ENCODE peak calls at places on chromosomes 5 and 9, in six cellular contexts. C is AG04450, R is fibroblast of lung, A is psoas muscle, B is heart right ventricle, I is tibial nerve. M is an unnamed sample.

GRCh38 chr9:127987103-127987614 is 6.4 kb upstream of the EEIG1 start:
- DNase-seq in C (no peak), R (peak), A (peak), B (peak), I (no peak), M (peak)

GRCh38 chr5:15796557-15796956 is 296.6 kb downstream of the FBXL7 start:
- DNase-seq in C (no peak), R (no peak), A (no peak), B (no peak), I (no peak), M (no peak)

GRCh38 chr5:31007672-31008071 is 185.8 kb upstream of the CDH6 start:
- DNase-seq in C (no peak), R (no peak), A (no peak), B (no peak), I (no peak), M (no peak)

GRCh38 chr5:166441-167372 is 24.6 kb upstream of the LRRC14B start:
- DNase-seq in C (no peak), R (no peak), A (peak), B (no peak), I (no peak), M (no peak)

GRCh38 chr5:66864240-66864884 is 268.2 kb downstream of the MAST4 start:
- DNase-seq in C (no peak), R (peak), A (no peak), B (peak), I (no peak), M (peak)

GRCh38 chr9:120925535-120926396 is 830 bp downstream of the TRAF1 start:
- DNase-seq in C (peak), R (peak), A (no peak), B (no peak), I (no peak), M (peak)

GRCh38 chr9:88535226-88535931 is 401 bp downstream of the NXNL2 start:
- DNase-seq in C (no peak), R (peak), A (no peak), B (no peak), I (no peak), M (no peak)

GRCh38 chr5:107820339-107820880 is 149.7 kb upstream of the EFNA5 start:
- DNase-seq in C (no peak), R (peak), A (no peak), B (no peak), I (no peak), M (no peak)

GRCh38 chr9:113471143-113471542 is 7.6 kb downstream of the RGS3 start:
- DNase-seq in C (no peak), R (no peak), A (no peak), B (no peak), I (no peak), M (no peak)

GRCh38 chr5:79924936-79925893 is 65.8 kb downstream of the MTX3 start:
- DNase-seq in C (no peak), R (no peak), A (no peak), B (no peak), I (no peak), M (no peak)

GRCh38 chr9:120693609-120694008 is 20.7 kb downstream of the MEGF9 start:
- DNase-seq in C (no peak), R (peak), A (no peak), B (no peak), I (no peak), M (no peak)

GRCh38 chr9:123073991-123074422 is 40.5 kb downstream of the GPR21 start:
- DNase-seq in C (peak), R (peak), A (no peak), B (no peak), I (no peak), M (no peak)

GRCh38 chr5:111635151-111635945 is 121.6 kb downstream of the NREP start:
- DNase-seq in C (no peak), R (peak), A (no peak), B (no peak), I (no peak), M (no peak)

GRCh38 chr9:99824378-99825157 is 2.9 kb downstream of the NR4A3 start:
- DNase-seq in C (no peak), R (peak), A (no peak), B (peak), I (no peak), M (peak)

GRCh38 chr5:77645158-77645994 is 6.9 kb upstream of the OTP start:
- DNase-seq in C (no peak), R (no peak), A (peak), B (no peak), I (no peak), M (no peak)

GRCh38 chr5:132176987-132177386 is 50.7 kb downstream of the P4HA2 start:
- DNase-seq in C (no peak), R (peak), A (no peak), B (no peak), I (no peak), M (no peak)

GRCh38 chr9:35996358-35996970 is 38.5 kb upstream of the OR2S2 start:
- DNase-seq in C (no peak), R (peak), A (no peak), B (peak), I (no peak), M (no peak)

GRCh38 chr5:84272776-84273516 is 111.7 kb downstream of the EDIL3 start:
- DNase-seq in C (no peak), R (peak), A (no peak), B (no peak), I (no peak), M (no peak)

GRCh38 chr9:71514344-71514975 is 253.9 kb downstream of the CEMIP2 start:
- DNase-seq in C (no peak), R (no peak), A (no peak), B (no peak), I (no peak), M (no peak)

GRCh38 chr5:78727786-78728761 is 79.5 kb upstream of the LHFPL2 start:
- DNase-seq in C (no peak), R (no peak), A (no peak), B (no peak), I (no peak), M (no peak)

GRCh38 chr5:36820900-36821299 is 55.7 kb upstream of the NIPBL start:
- DNase-seq in C (no peak), R (no peak), A (no peak), B (no peak), I (no peak), M (no peak)

GRCh38 chr9:126108240-126108639 is 218.4 kb upstream of the MVB12B start:
- DNase-seq in C (no peak), R (no peak), A (no peak), B (no peak), I (no peak), M (peak)

GRCh38 chr9:120841930-120842684 is 615 bp downstream of the PSMD5 start:
- DNase-seq in C (no peak), R (peak), A (no peak), B (no peak), I (no peak), M (peak)

GRCh38 chr5:141934099-141934844 is 10.6 kb downstream of the DELE1 start:
- DNase-seq in C (no peak), R (peak), A (peak), B (peak), I (no peak), M (no peak)

GRCh38 chr5:93415819-93416218 is 165.2 kb downstream of the NR2F1-AS1 start:
- DNase-seq in C (no peak), R (no peak), A (no peak), B (no peak), I (no peak), M (no peak)

GRCh38 chr9:89496645-89497044 is 1.3 kb downstream of the SEMA4D start:
- DNase-seq in C (no peak), R (no peak), A (no peak), B (no peak), I (peak), M (no peak)

GRCh38 chr9:13140843-13141592 is 138.5 kb downstream of the MPDZ start:
- DNase-seq in C (no peak), R (peak), A (no peak), B (no peak), I (no peak), M (no peak)

GRCh38 chr9:98378206-98379193 is 123.1 kb upstream of the TBC1D2 start:
- DNase-seq in C (no peak), R (peak), A (no peak), B (no peak), I (no peak), M (no peak)

GRCh38 chr5:153672347-153673090 is 182.0 kb downstream of the GRIA1 start:
- DNase-seq in C (no peak), R (peak), A (no peak), B (peak), I (no peak), M (no peak)

GRCh38 chr9:113299800-113300292 is 3.3 kb downstream of the RNF183 start:
- DNase-seq in C (no peak), R (no peak), A (no peak), B (peak), I (no peak), M (no peak)

GRCh38 chr5:171367424-171368370 is 20.0 kb upstream of the NPM1 start:
- DNase-seq in C (no peak), R (peak), A (no peak), B (no peak), I (no peak), M (no peak)

GRCh38 chr5:58440882-58441281 is 19.0 kb downstream of the PLK2 start:
- DNase-seq in C (no peak), R (no peak), A (no peak), B (no peak), I (no peak), M (no peak)

GRCh38 chr9:109904666-109905065 is 124.7 kb downstream of the PALM2AKAP2 start:
- DNase-seq in C (no peak), R (no peak), A (no peak), B (no peak), I (no peak), M (no peak)

GRCh38 chr5:20368581-20368980 is 380.6 kb upstream of the CDH18 start:
- DNase-seq in C (no peak), R (no peak), A (no peak), B (no peak), I (no peak), M (no peak)

GRCh38 chr5:97071101-97071500 is 71.3 kb downstream of the LIX1 start:
- DNase-seq in C (peak), R (peak), A (no peak), B (no peak), I (no peak), M (no peak)

GRCh38 chr5:151892393-151892792 is 32.3 kb downstream of the GLRA1 start:
- DNase-seq in C (no peak), R (no peak), A (peak), B (no peak), I (no peak), M (no peak)

GRCh38 chr9:35960029-35960655 is 2.2 kb upstream of the OR2S2 start:
- DNase-seq in C (peak), R (peak), A (no peak), B (no peak), I (no peak), M (no peak)

GRCh38 chr9:125908138-125908537 is 161.0 kb downstream of the PBX3 start:
- DNase-seq in C (no peak), R (peak), A (no peak), B (no peak), I (no peak), M (no peak)

GRCh38 chr9:36995927-36996471 is 38.1 kb downstream of the PAX5 start:
- DNase-seq in C (peak), R (peak), A (no peak), B (peak), I (no peak), M (peak)

DNA sequence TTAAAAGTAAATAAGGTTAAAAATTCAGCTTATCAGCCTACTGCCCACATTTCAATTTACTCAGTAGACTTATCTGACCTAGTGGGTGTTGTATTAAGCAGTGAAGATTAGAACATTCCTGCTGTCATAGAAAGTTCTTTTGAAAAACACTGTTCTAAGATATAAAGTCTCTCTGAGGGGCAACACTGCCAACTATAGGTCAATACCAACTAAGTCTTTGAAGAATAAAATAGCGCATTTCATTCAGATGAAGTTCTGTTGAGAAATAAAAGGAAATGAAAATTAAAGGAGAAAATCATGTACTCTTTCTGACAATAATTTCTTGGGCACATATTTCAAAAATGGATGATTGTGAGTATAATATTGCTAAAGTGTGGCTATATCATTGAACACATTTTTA is 86.8 kb downstream of the PTPRD start:
- DNase-seq in C (no peak), R (no peak), A (no peak), B (no peak), I (no peak), M (no peak)
- TF ChIP-seq CTCF in C (no peak), R (no peak), A (no peak), B (no peak), I (no peak), M (no peak)

DNA sequence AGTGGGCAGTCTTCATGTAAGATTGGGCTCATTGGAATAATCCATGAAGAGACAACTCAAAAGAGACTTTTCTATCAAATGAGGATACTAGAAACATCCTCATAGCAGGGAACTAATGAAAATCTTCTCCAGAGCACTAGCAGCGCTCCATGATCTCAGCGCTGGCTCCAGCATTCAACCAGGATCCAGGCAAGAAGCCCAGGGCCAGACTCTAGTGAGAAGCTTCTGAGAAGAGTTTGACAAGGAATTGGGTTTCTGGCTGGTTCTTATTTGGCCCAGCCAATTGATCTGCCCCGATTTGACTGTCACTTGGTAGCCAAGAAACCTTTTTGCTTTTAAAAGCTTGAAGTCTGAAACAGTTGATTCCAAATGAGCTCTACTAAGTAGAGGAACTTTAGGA is 60.1 kb downstream of the AOPEP start:
- DNase-seq in C (no peak), R (no peak), A (no peak), B (no peak), I (no peak), M (no peak)
- H3K27ac ChIP-seq in C (no peak), R (no peak), A (no peak), B (no peak), I (no peak), M (no peak)

DNA sequence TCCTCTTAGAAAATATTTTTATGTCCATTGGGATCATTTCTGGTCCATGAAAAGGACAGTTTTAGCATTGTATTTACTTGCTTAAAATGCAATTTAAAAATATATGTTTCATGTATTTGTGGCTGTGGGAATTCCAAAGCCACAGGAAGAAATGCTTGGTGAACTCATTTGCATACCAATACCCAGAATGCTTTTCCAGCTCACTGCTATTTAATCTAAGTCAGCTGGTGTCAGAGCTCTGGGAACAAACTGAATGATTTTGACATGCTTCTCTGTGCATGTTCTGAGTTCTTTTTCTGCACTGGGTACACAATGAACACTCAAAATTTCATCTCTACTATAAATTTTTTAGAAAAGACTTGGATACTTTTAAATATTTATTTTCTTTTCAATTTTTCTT is 482.8 kb upstream of the ARRDC3 start:
- DNase-seq in C (no peak), R (peak), A (no peak), B (no peak), I (no peak), M (no peak)
- TF ChIP-seq CTCF in C (no peak), R (no peak), A (no peak), B (no peak), I (no peak), M (no peak)

DNA sequence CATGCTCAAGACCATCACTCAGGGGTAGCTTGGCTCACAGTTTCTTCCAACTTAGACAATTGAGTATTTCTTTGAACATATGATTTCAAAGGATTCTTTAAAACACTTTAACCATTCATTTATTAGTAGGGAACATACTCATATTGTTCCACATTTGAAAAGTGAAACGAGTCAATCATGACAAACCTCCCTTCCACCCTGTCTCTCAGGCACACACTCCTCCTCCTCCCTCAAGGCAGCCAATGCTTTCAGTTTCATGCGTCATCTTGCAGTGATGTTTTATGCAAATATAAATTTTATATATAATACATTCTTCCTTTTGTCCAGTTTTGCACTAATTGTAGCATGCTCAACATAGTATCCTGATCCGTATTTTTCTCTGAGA is 126.0 kb upstream of the BOD1 start:
- DNase-seq in C (no peak), R (no peak), A (no peak), B (no peak), I (no peak), M (no peak)
- H3K27ac ChIP-seq in C (no peak), R (no peak), A (no peak), B (no peak), I (no peak), M (no peak)

GRCh38 chr5:138282918-138283742 is 8.7 kb upstream of the GFRA3 start:
- DNase-seq in C (peak), R (peak), A (no peak), B (peak), I (no peak), M (peak)
- TF ChIP-seq CTCF in C (peak), R (peak), A (peak), B (peak), I (peak), M (no peak)

GRCh38 chr5:125582358-125582757 is 835.9 kb upstream of the ZNF608 start:
- DNase-seq in C (no peak), R (no peak), A (no peak), B (peak), I (no peak), M (no peak)
- H3K27ac ChIP-seq in C (no peak), R (no peak), A (no peak), B (no peak), I (no peak), M (no peak)

GRCh38 chr5:177432143-177432904 is 5.8 kb downstream of the GRK6 start:
- DNase-seq in C (no peak), R (no peak), A (no peak), B (peak), I (no peak), M (no peak)

GRCh38 chr5:177430146-177430951 is 3.9 kb downstream of the GRK6 start:
- DNase-seq in C (no peak), R (no peak), A (no peak), B (no peak), I (no peak), M (no peak)

GRCh38 chr5:177430972-177431316 is 4.5 kb downstream of the GRK6 start:
- DNase-seq in C (no peak), R (no peak), A (no peak), B (no peak), I (no peak), M (no peak)

GRCh38 chr5:177432905-177433657 is 6.6 kb downstream of the GRK6 start:
- DNase-seq in C (no peak), R (no peak), A (no peak), B (no peak), I (no peak), M (no peak)

GRCh38 chr5:177431317-177432142 is 5.1 kb downstream of the GRK6 start:
- DNase-seq in C (no peak), R (no peak), A (no peak), B (no peak), I (no peak), M (no peak)
- TF ChIP-seq CTCF in C (no peak), R (no peak), A (no peak), B (no peak), I (no peak), M (no peak)